ENCODE peak calls at places on chromosomes 16 and 17, in five cellular contexts. O is omental fat pad; T is coronary artery; Q is H54; J is stimulated activated CD4-positive, alpha-beta T cell treated with anti-CD3 and anti-CD28 coated beads, Interleukin-2, amount 100 ng/mL, for 24 hours. W is an unnamed sample.

GRCh38 chr16:70579648-70580630 is 56.3 kb downstream of the SF3B3 start:
- DNase-seq in T (no peak), J (no peak), O (no peak), Q (no peak), W (no peak)

GRCh38 chr17:59331929-59332889 is 754 bp downstream of the YPEL2 start:
- DNase-seq in O (peak; percentile 25), J (peak; percentile 33), Q (peak; percentile 32), T (peak; percentile 86), W (peak; percentile 86)

GRCh38 chr16:79217375-79218011 is 383.0 kb downstream of the MAF start:
- DNase-seq in Q (no peak), J (no peak), O (no peak), T (no peak), W (no peak)

GRCh38 chr16:30867747-30868146 is 26.1 kb downstream of the BCL7C start:
- DNase-seq in T (no peak), J (no peak), Q (peak; percentile 23), O (no peak), W (no peak)

GRCh38 chr16:18983565-18984424 is at the start of gene TMC7:
- DNase-seq in Q (peak; percentile 86), T (no peak), J (no peak), O (peak; percentile 26), W (peak; percentile 97)

GRCh38 chr16:86519649-86520316 is 9.5 kb downstream of the FOXF1 start:
- DNase-seq in J (peak; percentile 68), T (no peak), O (peak; percentile 41), Q (peak; percentile 79), W (no peak)

GRCh38 chr17:48240122-48240521 is 132.6 kb downstream of the SNX11 start:
- DNase-seq in Q (no peak), T (no peak), O (no peak), J (no peak), W (no peak)

GRCh38 chr16:58501242-58502131 is 1.5 kb downstream of the NDRG4 start:
- DNase-seq in O (no peak), Q (no peak), T (no peak), J (peak; percentile 46), W (no peak)

GRCh38 chr17:45346255-45347015 is 29.6 kb upstream of the MAP3K14 start:
- DNase-seq in J (no peak), O (no peak), Q (no peak), T (peak; percentile 71), W (no peak)

GRCh38 chr16:66130296-66130910 is 236.1 kb upstream of the CDH5 start:
- DNase-seq in T (no peak), O (no peak), J (no peak), Q (no peak), W (no peak)

GRCh38 chr16:86862596-86862995 is 284.2 kb downstream of the FOXL1 start:
- DNase-seq in O (no peak), Q (no peak), T (no peak), J (no peak), W (no peak)

GRCh38 chr17:75918112-75918445 is 13.4 kb upstream of the MRPL38 start:
- DNase-seq in Q (no peak), T (no peak), J (no peak), O (no peak), W (no peak)

GRCh38 chr16:84478172-84478948 is 26.1 kb downstream of the MEAK7 start:
- DNase-seq in T (peak; percentile 43), J (no peak), O (no peak), Q (peak; percentile 53), W (peak; percentile 51)

GRCh38 chr17:41026668-41027471 is at the start of gene KRTAP1-5:
- DNase-seq in O (no peak), J (no peak), T (no peak), Q (no peak), W (no peak)

GRCh38 chr17:29610395-29610794 is 12.3 kb downstream of the CORO6 start:
- DNase-seq in J (no peak), Q (no peak), O (no peak), T (no peak), W (no peak)

GRCh38 chr16:82063456-82064082 is 28.5 kb downstream of the HSD17B2 start:
- DNase-seq in O (no peak), J (no peak), Q (no peak), T (no peak), W (no peak)

GRCh38 chr17:45838751-45839150 is 5.9 kb upstream of the SPPL2C start:
- DNase-seq in O (no peak), J (no peak), T (no peak), Q (no peak), W (no peak)

GRCh38 chr16:54651440-54651839 is 279.2 kb upstream of the IRX5 start:
- DNase-seq in O (no peak), J (no peak), Q (no peak), T (no peak), W (no peak)

GRCh38 chr17:83200231-83200699 is 120.9 kb downstream of the METRNL start:
- DNase-seq in T (peak; percentile 90), Q (no peak), J (peak; percentile 48), O (peak; percentile 35), W (no peak)

GRCh38 chr17:50206604-50207293 is 5.3 kb upstream of the COL1A1 start:
- DNase-seq in Q (no peak), T (peak; percentile 82), O (no peak), J (no peak), W (peak; percentile 88)

GRCh38 chr17:7440113-7440822 is 956 bp downstream of the FGF11 start:
- DNase-seq in Q (no peak), T (no peak), O (peak; percentile 57), J (peak; percentile 34), W (no peak)

GRCh38 chr17:57666198-57666870 is 78.8 kb downstream of the CCDC182 start:
- DNase-seq in J (no peak), Q (no peak), O (no peak), T (peak; percentile 38), W (peak; percentile 25)

GRCh38 chr16:81366316-81366932 is 51.7 kb downstream of the GAN start:
- DNase-seq in O (no peak), Q (peak; percentile 22), T (no peak), J (no peak), W (no peak)

GRCh38 chr16:80656731-80657150 is 115.9 kb downstream of the DYNLRB2 start:
- DNase-seq in T (no peak), Q (no peak), O (no peak), J (peak; percentile 51), W (no peak)

W was measured in osteocyte.